ENCODE peak calls at places on chromosomes 5 and 9, in ten cellular contexts. X, F, Y, H, M, V, W, Z, B and D are unnamed samples.

GRCh38 chr5:150160448-150161069 is 4.9 kb upstream of the PDGFRB start:
- DNase-seq in H (no peak), Y (no peak), V (no peak), W (no peak), M (no peak), B (no peak), Z (no peak), X (no peak), F (no peak), D (no peak)

GRCh38 chr5:179176571-179177230 is 116.5 kb downstream of the ZNF354C start:
- DNase-seq in M (no peak), Y (no peak), B (no peak), V (peak), W (no peak), F (no peak), H (peak), X (no peak), Z (no peak), D (no peak)

GRCh38 chr9:134694368-134694665 is 52.7 kb downstream of the COL5A1 start:
- DNase-seq in Z (no peak), Y (no peak), W (no peak), V (no peak), M (no peak), B (no peak), H (no peak), X (no peak), F (no peak), D (no peak)

GRCh38 chr9:38295751-38296150 is 96.8 kb upstream of the ALDH1B1 start:
- DNase-seq in Y (no peak), B (no peak), X (no peak), H (no peak), W (no peak), V (no peak), Z (no peak), F (no peak), M (no peak), D (no peak)

GRCh38 chr5:60522299-60522915 is 177.6 kb downstream of the DEPDC1B start:
- DNase-seq in B (no peak), Z (no peak), X (no peak), M (no peak), H (no peak), Y (peak), F (no peak), W (no peak), V (no peak), D (peak)

GRCh38 chr5:39055760-39056393 is 18.3 kb downstream of the RICTOR start:
- DNase-seq in V (no peak), W (no peak), Y (no peak), F (no peak), B (no peak), H (no peak), X (no peak), M (no peak), Z (no peak), D (no peak)

GRCh38 chr9:5612187-5612535 is 16.7 kb upstream of the RIC1 start:
- DNase-seq in M (no peak), V (no peak), X (no peak), Y (peak), Z (no peak), F (no peak), H (no peak), B (no peak), W (no peak), D (no peak)

GRCh38 chr5:2284678-2285077 is 402.0 kb upstream of the IRX4 start:
- DNase-seq in V (no peak), Z (no peak), H (no peak), F (no peak), B (no peak), Y (no peak), W (no peak), X (no peak), M (no peak), D (no peak)

GRCh38 chr9:127444283-127444920 is 6.8 kb downstream of the RPL12 start:
- DNase-seq in Z (no peak), H (no peak), V (no peak), B (no peak), M (no peak), F (no peak), W (no peak), X (no peak), Y (no peak), D (no peak)

GRCh38 chr5:1663186-1663585 is 136.5 kb downstream of the MRPL36 start:
- DNase-seq in X (peak), F (no peak), W (no peak), H (no peak), M (no peak), Y (no peak), B (no peak), Z (no peak), V (no peak), D (no peak)

GRCh38 chr9:89622933-89623861 is 18.4 kb downstream of the GADD45G start:
- DNase-seq in F (no peak), X (no peak), Z (no peak), M (no peak), W (no peak), Y (no peak), H (no peak), B (no peak), V (no peak), D (no peak)

GRCh38 chr5:14946813-14947640 is 75.4 kb upstream of the ANKH start:
- DNase-seq in H (no peak), M (peak), F (peak), Y (no peak), W (peak), V (peak), B (peak), X (no peak), Z (peak), D (peak)

GRCh38 chr5:1594336-1595106 is 70.8 kb upstream of the LPCAT1 start:
- DNase-seq in W (no peak), B (peak), V (peak), Y (no peak), H (peak), F (peak), Z (peak), M (peak), X (peak), D (no peak)

GRCh38 chr5:142422426-142422825 is 97.6 kb upstream of the SPRY4 start:
- DNase-seq in V (no peak), W (no peak), B (no peak), M (no peak), F (no peak), Y (peak), Z (no peak), X (no peak), H (no peak), D (no peak)

GRCh38 chr5:168916852-168917251 is 337.7 kb upstream of the PANK3 start:
- DNase-seq in F (no peak), X (no peak), Z (no peak), H (no peak), V (no peak), M (no peak), B (no peak), Y (no peak), W (no peak), D (no peak)

GRCh38 chr5:157267766-157268480 is 2.0 kb downstream of the CYFIP2 start:
- DNase-seq in Y (no peak), B (no peak), W (no peak), M (no peak), V (no peak), Z (no peak), F (no peak), H (no peak), X (no peak), D (no peak)

GRCh38 chr9:13181652-13182051 is 97.8 kb downstream of the MPDZ start:
- DNase-seq in M (no peak), H (no peak), W (no peak), Y (peak), X (no peak), V (no peak), Z (no peak), F (no peak), B (no peak), D (no peak)

GRCh38 chr5:180367991-180368390 is 14.9 kb upstream of the GFPT2 start:
- DNase-seq in W (no peak), V (peak), F (no peak), H (no peak), Y (no peak), B (no peak), M (no peak), Z (no peak), X (no peak), D (no peak)

GRCh38 chr9:38229123-38229829 is 160.2 kb upstream of the SHB start:
- DNase-seq in H (no peak), W (no peak), F (no peak), V (no peak), X (no peak), M (no peak), Y (no peak), B (no peak), Z (no peak), D (no peak)